ENCODE peak calls at places on chromosomes 7 and 10, in five cellular contexts. O, V, W, Y and S are unnamed samples.

GRCh38 chr10:69641261-69641980 is 11.4 kb downstream of the FAM241B start:
- DNase-seq in O (peak; percentile 51), V (no peak), W (no peak), Y (peak; percentile 2), S (no peak)

GRCh38 chr7:19617921-19618320 is 90.9 kb downstream of the POLR1F start:
- DNase-seq in O (no peak), V (no peak), W (no peak), Y (peak; percentile 29), S (peak; percentile 42)

GRCh38 chr10:49594594-49594993 is 15.5 kb upstream of the SLC18A3 start:
- DNase-seq in O (peak; percentile 98), V (peak; percentile 65), W (no peak), Y (peak; percentile 79), S (peak; percentile 79)

GRCh38 chr10:94858022-94858421 is 80.4 kb upstream of the CYP2C9 start:
- DNase-seq in O (no peak), V (no peak), W (no peak), Y (no peak), S (no peak)

GRCh38 chr7:4190021-4190981 is 491.8 kb upstream of the FOXK1 start:
- DNase-seq in O (no peak), V (no peak), W (no peak), Y (no peak), S (no peak)

GRCh38 chr10:35712486-35712885 is 70.4 kb upstream of the FZD8 start:
- DNase-seq in O (no peak), V (no peak), W (no peak), Y (no peak), S (no peak)

GRCh38 chr7:90816511-90817142 is 220.5 kb downstream of the CDK14 start:
- DNase-seq in O (peak; percentile 96), V (peak; percentile 96), W (no peak), Y (peak; percentile 97), S (peak; percentile 98)

GRCh38 chr7:63067897-63068585 is 930.6 kb upstream of the ZNF722 start:
- DNase-seq in O (peak; percentile 23), V (no peak), W (no peak), Y (no peak), S (no peak)

GRCh38 chr7:108630002-108630401 is 60.3 kb downstream of the DNAJB9 start:
- DNase-seq in O (no peak), V (peak; percentile 6), W (no peak), Y (no peak), S (peak; percentile 56)

GRCh38 chr10:99279626-99280111 is 44.0 kb upstream of the HPSE2 start:
- DNase-seq in O (peak; percentile 88), V (peak; percentile 33), W (no peak), Y (peak; percentile 47), S (no peak)

GRCh38 chr7:112147752-112148435 is 58.3 kb downstream of the DOCK4 start:
- DNase-seq in O (no peak), V (no peak), W (no peak), Y (no peak), S (no peak)

GRCh38 chr10:119348516-119349240 is 141.3 kb downstream of the GRK5 start:
- DNase-seq in O (no peak), V (peak; percentile 54), W (no peak), Y (peak; percentile 35), S (peak; percentile 97)

GRCh38 chr10:88048312-88048711 is 184.9 kb downstream of the PTEN start:
- DNase-seq in O (no peak), V (peak; percentile 76), W (no peak), Y (no peak), S (no peak)

GRCh38 chr10:98425511-98426352 is 10.8 kb upstream of the PYROXD2 start:
- DNase-seq in O (peak; percentile 54), V (peak; percentile 26), W (no peak), Y (peak; percentile 60), S (peak; percentile 65)

GRCh38 chr7:6556196-6556595 is 4.9 kb upstream of the GRID2IP start:
- DNase-seq in O (peak; percentile 43), V (no peak), W (no peak), Y (no peak), S (no peak)

GRCh38 chr7:274262-274661 is 15.7 kb upstream of the FOXL3 start:
- DNase-seq in O (no peak), V (no peak), W (no peak), Y (no peak), S (no peak)

GRCh38 chr7:24871765-24872164 is 108.2 kb downstream of the OSBPL3 start:
- DNase-seq in O (no peak), V (no peak), W (no peak), Y (no peak), S (no peak)

GRCh38 chr7:141262101-141262819 is 188.4 kb downstream of the TMEM178B start:
- DNase-seq in O (no peak), V (no peak), W (no peak), Y (peak; percentile 21), S (peak; percentile 10)
- TF ChIP-seq CTCF in O (peak; percentile 42), V (peak; percentile 35), W (no peak), Y (peak; percentile 32), S (peak; percentile 52)

DNA sequence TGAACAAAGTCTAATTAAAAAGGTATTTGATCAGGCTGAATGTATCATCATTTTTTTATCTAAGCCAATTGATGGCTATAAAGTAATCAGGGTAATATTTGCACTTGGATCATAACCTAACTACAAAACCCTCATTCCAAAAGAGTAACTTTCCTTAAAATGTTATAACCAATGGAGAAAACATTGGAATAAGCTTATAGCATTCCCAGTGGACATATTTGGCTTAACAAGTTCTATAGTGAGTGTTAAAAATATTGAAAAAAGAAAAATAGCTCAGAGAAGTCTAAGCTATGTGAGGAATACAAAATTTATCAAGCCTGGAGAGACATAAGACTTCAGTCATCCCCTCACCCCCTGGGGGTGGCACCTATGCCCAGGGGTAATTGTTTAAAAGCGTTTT is 358.8 kb downstream of the LRRTM3 start:
- DNase-seq in O (no peak), V (no peak), W (no peak), Y (no peak), S (no peak)
- TF ChIP-seq CTCF in O (peak; percentile 68), V (no peak), W (no peak), Y (no peak), S (no peak)

GRCh38 chr10:117710181-117710798 is 167.7 kb downstream of the EMX2 start:
- DNase-seq in O (no peak), V (no peak), W (no peak), Y (no peak), S (no peak)
- TF ChIP-seq CTCF in O (peak; percentile 47), V (no peak), W (no peak), Y (no peak), S (no peak)

GRCh38 chr10:126902157-126902556 is 3.1 kb upstream of the DOCK1 start:
- DNase-seq in O (peak; percentile 80), V (peak; percentile 69), W (no peak), Y (peak; percentile 85), S (peak; percentile 85)
- TF ChIP-seq CTCF in O (peak; percentile 32), V (peak; percentile 33), W (no peak), Y (peak; percentile 46), S (peak; percentile 56)

GRCh38 chr7:30029696-30030095 is 1.5 kb downstream of the PLEKHA8 start:
- DNase-seq in O (no peak), V (no peak), W (no peak), Y (peak; percentile 10), S (no peak)
- TF ChIP-seq CTCF in O (peak; percentile 22), V (no peak), W (no peak), Y (no peak), S (no peak)

GRCh38 chr7:2979276-2979675 is 64.4 kb downstream of the CARD11 start:
- DNase-seq in O (no peak), V (no peak), W (no peak), Y (no peak), S (no peak)
- TF ChIP-seq CTCF in O (peak; percentile 18), V (no peak), W (no peak), Y (no peak), S (no peak)